ENCODE peak calls at places on chromosomes 7 and 10, in five cellular contexts. One of them, this sample, is unnamed.

GRCh38 chr7:35828817-35829216 is 28.0 kb downstream of the SEPTIN7 start:
- DNase-seq in MM.1S: no peak
- DNase-seq in adrenal gland: no peak
- DNase-seq in small intestine: no peak
- DNase-seq in osteocyte: no peak
- DNase-seq in this sample: peak; percentile 18

GRCh38 chr10:131850490-131850880 is 50.3 kb upstream of the PPP2R2D start:
- DNase-seq in MM.1S: no peak
- DNase-seq in osteocyte: no peak
- DNase-seq in small intestine: no peak
- DNase-seq in adrenal gland: no peak
- DNase-seq in this sample: no peak

GRCh38 chr10:6163364-6164270 is 39.1 kb upstream of the PFKFB3 start:
- DNase-seq in MM.1S: peak; percentile 94
- DNase-seq in small intestine: peak; percentile 90
- DNase-seq in adrenal gland: peak; percentile 90
- DNase-seq in osteocyte: peak; percentile 94
- DNase-seq in this sample: peak; percentile 84

GRCh38 chr10:112963835-112964234 is 13.8 kb downstream of the TCF7L2 start:
- DNase-seq in osteocyte: no peak
- DNase-seq in adrenal gland: peak; percentile 32
- DNase-seq in MM.1S: no peak
- DNase-seq in small intestine: no peak
- DNase-seq in this sample: no peak

GRCh38 chr10:7610651-7611389 is 55.9 kb downstream of the ITIH5 start:
- DNase-seq in MM.1S: no peak
- DNase-seq in osteocyte: no peak
- DNase-seq in adrenal gland: no peak
- DNase-seq in small intestine: no peak
- DNase-seq in this sample: no peak

GRCh38 chr7:41624818-41625217 is 78.1 kb downstream of the INHBA start:
- DNase-seq in small intestine: no peak
- DNase-seq in osteocyte: no peak
- DNase-seq in adrenal gland: no peak
- DNase-seq in MM.1S: no peak
- DNase-seq in this sample: no peak

GRCh38 chr10:12589789-12590188 is 240.4 kb downstream of the CAMK1D start:
- DNase-seq in osteocyte: no peak
- DNase-seq in adrenal gland: no peak
- DNase-seq in small intestine: no peak
- DNase-seq in MM.1S: no peak
- DNase-seq in this sample: no peak

GRCh38 chr10:116817178-116817577 is 32.1 kb upstream of the ENO4 start:
- DNase-seq in small intestine: no peak
- DNase-seq in adrenal gland: no peak
- DNase-seq in osteocyte: no peak
- DNase-seq in MM.1S: no peak
- DNase-seq in this sample: no peak

GRCh38 chr7:27555670-27556069 is 107.0 kb downstream of the HIBADH start:
- DNase-seq in adrenal gland: no peak
- DNase-seq in osteocyte: no peak
- DNase-seq in MM.1S: no peak
- DNase-seq in small intestine: no peak
- DNase-seq in this sample: no peak

GRCh38 chr7:40716052-40716451 is 581.2 kb downstream of the SUGCT start:
- DNase-seq in adrenal gland: no peak
- DNase-seq in small intestine: no peak
- DNase-seq in osteocyte: no peak
- DNase-seq in MM.1S: no peak
- DNase-seq in this sample: no peak

GRCh38 chr10:16116404-16117304 is 256.3 kb upstream of the MINDY3 start:
- DNase-seq in MM.1S: peak; percentile 22
- DNase-seq in small intestine: peak; percentile 2
- DNase-seq in osteocyte: no peak
- DNase-seq in adrenal gland: no peak
- DNase-seq in this sample: peak; percentile 9

GRCh38 chr10:25175527-25176420 is 973 bp downstream of the GPR158 start:
- DNase-seq in osteocyte: no peak
- DNase-seq in adrenal gland: peak; percentile 16
- DNase-seq in small intestine: no peak
- DNase-seq in MM.1S: no peak
- DNase-seq in this sample: no peak

GRCh38 chr7:12257582-12257981 is 46.5 kb downstream of the TMEM106B start:
- DNase-seq in small intestine: peak; percentile 91
- DNase-seq in MM.1S: peak; percentile 93
- DNase-seq in osteocyte: no peak
- DNase-seq in adrenal gland: no peak
- DNase-seq in this sample: no peak

This sample was measured in H54.